ENCODE peak calls at places on chromosomes 12 and 14, in ten cellular contexts. C is B cell, J is PC-9, O is Panc1, Y is keratinocyte, D is lower lobe of right lung, K is mammary epithelial cell, H is tibial nerve, I is gastrocnemius medialis, P is left ventricle myocardium inferior. G is an unnamed sample.

GRCh38 chr12:106205208-106206069 is 42.4 kb downstream of the CKAP4 start:
- DNase-seq in P (peak), Y (no peak), I (peak), K (peak), O (no peak), H (no peak), J (peak), D (no peak), C (no peak), G (no peak)

GRCh38 chr14:70808023-70808401 is 1.3 kb downstream of the MAP3K9 start:
- DNase-seq in I (no peak), Y (no peak), H (no peak), J (peak), D (peak), O (no peak), C (peak), P (no peak), K (no peak), G (peak)

GRCh38 chr12:54601841-54602240 is 13.4 kb upstream of the PPP1R1A start:
- DNase-seq in D (no peak), C (no peak), O (no peak), H (no peak), P (no peak), Y (no peak), I (no peak), J (no peak), K (peak), G (no peak)

GRCh38 chr12:89733579-89734201 is 25.1 kb upstream of the ATP2B1 start:
- DNase-seq in P (no peak), I (no peak), J (no peak), O (no peak), Y (peak), H (no peak), K (peak), C (no peak), D (no peak), G (no peak)

GRCh38 chr12:69099201-69099837 is 140.1 kb upstream of the CPSF6 start:
- DNase-seq in K (no peak), P (no peak), Y (no peak), J (no peak), I (no peak), D (no peak), O (no peak), H (no peak), C (no peak), G (no peak)

GRCh38 chr12:57471-57980 is 9.0 kb upstream of the IQSEC3 start:
- DNase-seq in D (no peak), P (no peak), H (no peak), I (no peak), Y (no peak), C (no peak), O (no peak), K (no peak), J (no peak), G (no peak)

GRCh38 chr14:92380131-92380530 is 57.2 kb downstream of the SLC24A4 start:
- DNase-seq in O (no peak), Y (no peak), P (no peak), J (no peak), I (no peak), K (no peak), D (no peak), H (no peak), C (no peak), G (no peak)

GRCh38 chr12:27003421-27004311 is 10.5 kb downstream of the TM7SF3 start:
- DNase-seq in P (no peak), I (no peak), H (no peak), C (no peak), O (no peak), J (no peak), Y (no peak), D (no peak), K (no peak), G (no peak)

GRCh38 chr14:75182820-75183219 is 6.4 kb upstream of the TMED10 start:
- DNase-seq in D (no peak), K (peak), H (no peak), I (no peak), P (no peak), O (no peak), C (no peak), J (peak), Y (no peak), G (no peak)

GRCh38 chr14:91883770-91884169 is 16.4 kb upstream of the TC2N start:
- DNase-seq in K (no peak), D (no peak), H (peak), C (no peak), I (peak), Y (no peak), P (peak), J (no peak), O (no peak), G (no peak)

GRCh38 chr14:36553650-36554260 is 28.7 kb downstream of the NKX2-8 start:
- DNase-seq in K (peak), O (peak), H (no peak), C (no peak), D (no peak), Y (no peak), I (no peak), J (peak), P (no peak), G (peak)

GRCh38 chr14:104281768-104282301 is 143.4 kb downstream of the KIF26A start:
- DNase-seq in K (no peak), I (no peak), C (peak), H (no peak), P (peak), J (no peak), D (peak), Y (no peak), O (no peak), G (no peak)

GRCh38 chr14:77649326-77649725 is 32.9 kb upstream of the SPTLC2 start:
- DNase-seq in K (no peak), C (no peak), I (no peak), H (no peak), Y (no peak), O (no peak), P (no peak), J (no peak), D (no peak), G (no peak)

GRCh38 chr12:127108360-127109215 is 1158.4 kb upstream of the TMEM132C start:
- DNase-seq in K (peak), Y (no peak), J (peak), I (no peak), O (no peak), C (no peak), H (peak), P (peak), D (peak), G (peak)

GRCh38 chr12:81722004-81722403 is 37.1 kb downstream of the PPFIA2 start:
- DNase-seq in P (no peak), O (no peak), K (no peak), J (no peak), Y (no peak), H (no peak), D (no peak), I (no peak), C (no peak), G (no peak)

GRCh38 chr12:109818900-109819500 is 14.2 kb downstream of the TRPV4 start:
- DNase-seq in I (no peak), K (peak), Y (peak), O (no peak), P (no peak), C (no peak), H (no peak), J (no peak), D (no peak), G (no peak)

DNA sequence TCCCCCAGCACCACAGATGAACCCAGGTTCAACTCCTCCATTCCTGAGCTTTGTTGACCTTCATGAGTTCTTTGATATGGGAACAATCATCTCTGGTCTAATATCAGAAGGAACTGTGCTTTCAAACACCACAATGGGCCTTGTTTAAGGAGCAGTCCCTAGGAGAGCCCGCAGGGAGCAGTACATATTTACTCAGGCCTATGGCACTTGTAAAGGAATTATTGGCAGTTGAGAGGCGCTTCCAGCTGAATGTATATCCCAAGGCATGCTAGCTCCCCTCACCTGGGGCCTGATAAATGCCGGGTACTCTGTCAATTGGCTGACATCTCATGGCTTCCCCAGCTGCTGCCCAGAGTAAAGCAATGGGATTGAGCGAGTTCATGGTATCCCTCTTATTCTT is 76.2 kb downstream of the ZFP36L1 start:
- DNase-seq in I (no peak), C (no peak), P (no peak), J (no peak), K (no peak), Y (no peak), O (no peak), D (no peak), H (no peak), G (no peak)
- TF ChIP-seq CTCF in I (no peak), C (no peak), P (no peak), J (no peak), K (no peak), Y (no peak), O (no peak), D (no peak), H (no peak), G (no peak)

DNA sequence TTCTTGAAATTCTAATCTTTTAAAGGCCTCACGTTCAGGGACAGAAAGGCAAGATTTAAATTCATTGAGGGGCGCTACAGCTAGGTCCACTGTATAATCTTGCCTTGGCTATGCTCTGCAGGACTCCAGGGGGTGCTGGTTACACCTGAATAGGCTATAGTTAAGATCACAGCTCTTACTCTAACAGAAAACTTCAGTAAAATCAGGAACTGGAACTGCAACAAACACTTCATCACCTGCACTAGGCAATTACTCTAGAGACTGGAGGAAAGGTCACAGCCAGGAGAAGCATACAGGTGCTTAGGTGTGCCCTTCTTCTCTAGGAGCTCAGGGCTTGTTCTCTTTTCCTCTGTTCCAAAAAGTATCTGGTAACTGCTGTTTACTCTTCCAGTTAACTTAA is 20.9 kb downstream of the SLCO1C1 start:
- DNase-seq in H (no peak), O (no peak), Y (no peak), I (no peak), K (no peak), P (no peak), C (no peak), D (no peak), J (no peak), G (no peak)
- TF ChIP-seq CTCF in H (no peak), O (no peak), Y (no peak), I (no peak), K (no peak), P (no peak), C (no peak), D (no peak), J (peak), G (no peak)

DNA sequence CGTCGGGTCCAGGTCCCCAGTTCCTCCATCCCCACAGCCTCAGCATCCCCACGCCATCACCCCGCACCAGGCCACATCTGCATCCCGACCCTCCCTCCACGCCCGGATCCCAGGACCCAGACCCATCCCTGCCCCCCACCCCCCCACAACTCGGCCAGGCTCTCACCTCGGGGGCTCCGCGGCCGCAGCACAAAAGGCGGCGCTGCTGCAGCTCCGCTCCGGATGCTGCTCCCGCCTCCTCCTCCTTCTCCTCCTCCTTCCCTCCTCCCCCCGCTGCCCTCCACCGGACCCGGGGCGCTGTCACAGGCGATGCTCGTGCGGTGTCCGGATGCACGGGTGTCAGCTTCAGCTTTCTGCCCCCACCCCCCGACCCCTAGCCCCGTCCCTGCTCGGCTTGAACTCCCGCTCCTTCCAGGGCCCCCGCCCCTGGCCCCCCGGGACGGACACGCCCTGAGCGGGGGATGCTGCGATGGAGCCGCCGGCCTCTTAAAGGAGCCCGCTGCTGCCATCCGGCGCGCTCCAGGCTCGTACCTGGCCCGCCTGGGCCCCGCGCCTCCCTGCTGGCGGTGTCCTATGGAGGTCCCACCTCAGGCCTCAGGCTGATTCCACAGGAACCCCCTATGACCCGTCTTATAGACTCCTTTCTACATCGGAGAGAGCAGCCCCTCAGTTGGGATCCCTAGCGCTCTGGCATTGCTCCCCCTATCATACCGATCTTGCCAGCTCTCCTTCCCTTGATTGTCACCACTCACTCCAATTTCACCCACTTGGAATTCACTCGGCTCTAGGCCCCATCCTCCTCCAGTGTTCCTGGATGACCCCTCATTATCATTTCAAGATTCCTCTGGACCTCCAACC is at the start of gene MAP3K12:
- DNase-seq in D (peak), H (peak), Y (no peak), O (no peak), P (peak), I (peak), C (peak), J (peak), K (peak), G (peak)
- TF ChIP-seq CTCF in D (no peak), H (no peak), Y (peak), O (no peak), P (no peak), I (no peak), C (peak), J (peak), K (no peak), G (peak)

GRCh38 chr14:56147980-56148901 is 30.0 kb downstream of the PELI2 start:
- DNase-seq in D (no peak), O (no peak), H (no peak), Y (no peak), K (no peak), J (no peak), P (no peak), I (no peak), C (no peak), G (no peak)

GRCh38 chr14:56150018-56150417 is 31.8 kb downstream of the PELI2 start:
- DNase-seq in I (no peak), J (no peak), Y (no peak), P (no peak), H (no peak), D (no peak), K (no peak), O (no peak), C (no peak), G (no peak)

GRCh38 chr14:56152221-56152620 is 34.0 kb downstream of the PELI2 start:
- DNase-seq in D (no peak), O (no peak), H (no peak), K (no peak), C (no peak), J (no peak), I (no peak), P (no peak), Y (no peak), G (no peak)

GRCh38 chr14:56153271-56153670 is 35.1 kb downstream of the PELI2 start:
- DNase-seq in P (no peak), K (no peak), I (no peak), H (no peak), C (no peak), O (no peak), D (no peak), J (no peak), Y (no peak), G (no peak)

GRCh38 chr14:56150645-56151345 is 32.6 kb downstream of the PELI2 start:
- DNase-seq in P (no peak), Y (no peak), O (no peak), D (no peak), H (no peak), J (no peak), I (no peak), K (no peak), C (no peak), G (no peak)
- TF ChIP-seq CTCF in P (no peak), Y (no peak), O (no peak), D (no peak), H (no peak), J (no peak), I (no peak), K (no peak), C (no peak), G (no peak)

G was measured in GM13976.